ENCODE peak calls at places on chromosomes 1 and 21, in eight cellular contexts. One of them, this sample, is unnamed. For H3K4me1, the result is how much of the 10 kb centered on the place peaks cover.

GRCh38 chr1:84941843-84942242 is 48.8 kb upstream of the LPAR3 start:
- DNase-seq in foreskin keratinocyte: no peak
- DNase-seq in neural progenitor cell: no peak
- DNase-seq in thoracic aorta: no peak
- DNase-seq in cardiac muscle cell: no peak
- DNase-seq in uterus: no peak
- DNase-seq in pancreas: no peak
- DNase-seq in endothelial cell of umbilical vein: no peak
- DNase-seq in this sample: no peak

GRCh38 chr1:186948542-186948941 is 119.8 kb downstream of the PLA2G4A start:
- DNase-seq in endothelial cell of umbilical vein: peak
- DNase-seq in thoracic aorta: no peak
- DNase-seq in neural progenitor cell: no peak
- DNase-seq in uterus: no peak
- DNase-seq in pancreas: no peak
- DNase-seq in foreskin keratinocyte: no peak
- DNase-seq in cardiac muscle cell: peak
- DNase-seq in this sample: no peak

GRCh38 chr21:32207096-32207716 is 71.6 kb downstream of the MIS18A start:
- DNase-seq in endothelial cell of umbilical vein: no peak
- DNase-seq in foreskin keratinocyte: no peak
- DNase-seq in pancreas: no peak
- DNase-seq in cardiac muscle cell: no peak
- DNase-seq in uterus: no peak
- DNase-seq in thoracic aorta: no peak
- DNase-seq in neural progenitor cell: no peak
- DNase-seq in this sample: peak

GRCh38 chr1:84504580-84505021 is 1.6 kb upstream of the SPATA1 start:
- DNase-seq in uterus: no peak
- DNase-seq in pancreas: no peak
- DNase-seq in foreskin keratinocyte: no peak
- DNase-seq in endothelial cell of umbilical vein: peak
- DNase-seq in cardiac muscle cell: peak
- DNase-seq in thoracic aorta: no peak
- DNase-seq in neural progenitor cell: peak
- DNase-seq in this sample: no peak

GRCh38 chr1:98668733-98669132 is 7.2 kb downstream of the SNX7 start:
- DNase-seq in thoracic aorta: no peak
- DNase-seq in neural progenitor cell: no peak
- DNase-seq in endothelial cell of umbilical vein: no peak
- DNase-seq in uterus: no peak
- DNase-seq in foreskin keratinocyte: no peak
- DNase-seq in pancreas: no peak
- DNase-seq in cardiac muscle cell: no peak
- DNase-seq in this sample: no peak

GRCh38 chr1:56375184-56375837 is 204.1 kb downstream of the PLPP3 start:
- DNase-seq in endothelial cell of umbilical vein: no peak
- DNase-seq in foreskin keratinocyte: no peak
- DNase-seq in thoracic aorta: no peak
- DNase-seq in uterus: no peak
- DNase-seq in cardiac muscle cell: no peak
- DNase-seq in neural progenitor cell: peak
- DNase-seq in pancreas: no peak
- DNase-seq in this sample: no peak

GRCh38 chr1:97599447-97599846 is 321.4 kb downstream of the DPYD start:
- DNase-seq in cardiac muscle cell: no peak
- DNase-seq in uterus: no peak
- DNase-seq in foreskin keratinocyte: peak
- DNase-seq in endothelial cell of umbilical vein: no peak
- DNase-seq in neural progenitor cell: no peak
- DNase-seq in thoracic aorta: no peak
- DNase-seq in pancreas: no peak
- DNase-seq in this sample: no peak

GRCh38 chr1:150551784-150552691 is 2.8 kb downstream of the ADAMTSL4 start:
- DNase-seq in pancreas: peak
- DNase-seq in endothelial cell of umbilical vein: peak
- DNase-seq in uterus: peak
- DNase-seq in foreskin keratinocyte: no peak
- DNase-seq in neural progenitor cell: peak
- DNase-seq in cardiac muscle cell: peak
- DNase-seq in thoracic aorta: peak
- DNase-seq in this sample: peak

GRCh38 chr1:111192643-111193519 is 7.6 kb downstream of the DENND2D start:
- DNase-seq in cardiac muscle cell: peak
- DNase-seq in pancreas: no peak
- DNase-seq in thoracic aorta: no peak
- DNase-seq in foreskin keratinocyte: no peak
- DNase-seq in neural progenitor cell: no peak
- DNase-seq in uterus: no peak
- DNase-seq in endothelial cell of umbilical vein: peak
- DNase-seq in this sample: no peak

GRCh38 chr1:248873993-248874671 is 15.2 kb upstream of the ZNF692 start:
- DNase-seq in neural progenitor cell: peak
- DNase-seq in foreskin keratinocyte: peak
- DNase-seq in pancreas: peak
- DNase-seq in uterus: peak
- DNase-seq in thoracic aorta: no peak
- DNase-seq in cardiac muscle cell: no peak
- DNase-seq in endothelial cell of umbilical vein: peak
- DNase-seq in this sample: peak

GRCh38 chr21:42593007-42593814 is 60.2 kb upstream of the PDE9A start:
- DNase-seq in neural progenitor cell: peak
- DNase-seq in cardiac muscle cell: peak
- DNase-seq in uterus: peak
- DNase-seq in pancreas: peak
- DNase-seq in foreskin keratinocyte: no peak
- DNase-seq in thoracic aorta: no peak
- DNase-seq in endothelial cell of umbilical vein: peak
- DNase-seq in this sample: peak

GRCh38 chr1:158246650-158247049 is 7.6 kb upstream of the CD1A start:
- DNase-seq in thoracic aorta: no peak
- DNase-seq in foreskin keratinocyte: peak
- DNase-seq in uterus: no peak
- DNase-seq in endothelial cell of umbilical vein: no peak
- DNase-seq in pancreas: no peak
- DNase-seq in cardiac muscle cell: peak
- DNase-seq in neural progenitor cell: no peak
- DNase-seq in this sample: no peak

GRCh38 chr21:15442743-15443142 is 287.0 kb upstream of the USP25 start:
- DNase-seq in thoracic aorta: no peak
- DNase-seq in foreskin keratinocyte: no peak
- DNase-seq in uterus: no peak
- DNase-seq in pancreas: no peak
- DNase-seq in neural progenitor cell: no peak
- DNase-seq in endothelial cell of umbilical vein: no peak
- DNase-seq in cardiac muscle cell: no peak
- DNase-seq in this sample: no peak

GRCh38 chr1:114756009-114756892 is 1.5 kb downstream of the CSDE1 start:
- DNase-seq in foreskin keratinocyte: no peak
- DNase-seq in neural progenitor cell: no peak
- DNase-seq in endothelial cell of umbilical vein: no peak
- DNase-seq in cardiac muscle cell: no peak
- DNase-seq in thoracic aorta: no peak
- DNase-seq in pancreas: no peak
- DNase-seq in uterus: no peak
- DNase-seq in this sample: no peak

GRCh38 chr1:9340172-9340854 is 47.6 kb downstream of the SPSB1 start:
- DNase-seq in thoracic aorta: no peak
- DNase-seq in pancreas: no peak
- DNase-seq in uterus: no peak
- DNase-seq in cardiac muscle cell: peak
- DNase-seq in endothelial cell of umbilical vein: peak
- DNase-seq in foreskin keratinocyte: peak
- DNase-seq in neural progenitor cell: no peak
- DNase-seq in this sample: no peak
- H3K4me1 ChIP-seq in thoracic aorta: half or more
- H3K4me1 ChIP-seq in pancreas: under half
- H3K4me1 ChIP-seq in uterus: under half
- H3K4me1 ChIP-seq in cardiac muscle cell: under half
- H3K4me1 ChIP-seq in endothelial cell of umbilical vein: under half
- H3K4me1 ChIP-seq in foreskin keratinocyte: under half
- H3K4me1 ChIP-seq in neural progenitor cell: under half
- H3K4me1 ChIP-seq in this sample: under half

GRCh38 chr1:63772876-63773275 is 941 bp upstream of the ROR1 start:
- DNase-seq in pancreas: no peak
- DNase-seq in foreskin keratinocyte: no peak
- DNase-seq in neural progenitor cell: no peak
- DNase-seq in cardiac muscle cell: no peak
- DNase-seq in uterus: no peak
- DNase-seq in endothelial cell of umbilical vein: no peak
- DNase-seq in thoracic aorta: no peak
- DNase-seq in this sample: no peak

GRCh38 chr1:63773496-63773814 is 362 bp upstream of the ROR1 start:
- DNase-seq in endothelial cell of umbilical vein: no peak
- DNase-seq in cardiac muscle cell: no peak
- DNase-seq in foreskin keratinocyte: no peak
- DNase-seq in pancreas: no peak
- DNase-seq in thoracic aorta: no peak
- DNase-seq in uterus: no peak
- DNase-seq in neural progenitor cell: no peak
- DNase-seq in this sample: no peak

GRCh38 chr1:63775418-63776127 is 1.8 kb downstream of the ROR1 start:
- DNase-seq in neural progenitor cell: no peak
- DNase-seq in uterus: no peak
- DNase-seq in cardiac muscle cell: no peak
- DNase-seq in endothelial cell of umbilical vein: no peak
- DNase-seq in foreskin keratinocyte: no peak
- DNase-seq in pancreas: no peak
- DNase-seq in thoracic aorta: no peak
- DNase-seq in this sample: no peak

GRCh38 chr1:63774617-63775417 is 1.0 kb downstream of the ROR1 start:
- DNase-seq in endothelial cell of umbilical vein: peak
- DNase-seq in thoracic aorta: no peak
- DNase-seq in foreskin keratinocyte: no peak
- DNase-seq in neural progenitor cell: peak
- DNase-seq in pancreas: peak
- DNase-seq in uterus: peak
- DNase-seq in cardiac muscle cell: peak
- DNase-seq in this sample: peak

GRCh38 chr1:63773815-63774616 is at the start of gene ROR1:
- DNase-seq in uterus: peak
- DNase-seq in foreskin keratinocyte: peak
- DNase-seq in thoracic aorta: peak
- DNase-seq in cardiac muscle cell: peak
- DNase-seq in endothelial cell of umbilical vein: peak
- DNase-seq in neural progenitor cell: peak
- DNase-seq in pancreas: peak
- DNase-seq in this sample: peak
- TF ChIP-seq CTCF in uterus: peak
- TF ChIP-seq CTCF in foreskin keratinocyte: peak
- TF ChIP-seq CTCF in thoracic aorta: peak
- TF ChIP-seq CTCF in cardiac muscle cell: peak
- TF ChIP-seq CTCF in endothelial cell of umbilical vein: peak
- TF ChIP-seq CTCF in neural progenitor cell: peak
- TF ChIP-seq CTCF in pancreas: peak
- TF ChIP-seq CTCF in this sample: peak

DNA sequence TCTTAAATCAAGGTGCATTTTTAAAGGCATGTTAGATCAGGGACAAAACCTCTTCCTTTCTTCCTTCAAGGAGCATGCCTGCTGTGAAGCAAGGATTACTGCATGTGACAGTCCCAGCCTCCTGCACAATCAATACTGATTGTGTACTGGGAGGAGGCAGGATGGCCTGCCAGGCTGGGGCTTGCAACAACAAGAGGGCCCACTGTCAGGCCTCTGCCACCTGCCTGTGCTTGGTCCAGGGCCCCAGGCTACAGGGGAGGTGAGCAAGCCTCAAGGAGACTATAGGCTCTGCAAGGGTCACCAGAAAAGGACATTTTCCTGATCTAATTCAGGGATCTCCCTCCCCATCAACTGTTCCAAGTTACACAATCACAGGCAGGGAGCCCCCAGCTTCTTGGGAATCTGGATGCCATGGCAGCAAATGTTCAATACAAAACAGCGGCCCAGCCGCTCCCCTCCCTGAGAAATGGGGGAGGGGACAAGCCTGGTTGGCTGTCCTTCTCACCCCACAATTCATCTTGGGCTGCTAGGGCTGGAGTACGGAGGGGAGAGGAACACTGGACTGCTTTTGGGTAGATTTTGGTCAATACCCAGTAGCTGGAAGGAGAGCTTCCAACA is 76.7 kb downstream of the SSBP3 start:
- DNase-seq in foreskin keratinocyte: no peak
- DNase-seq in cardiac muscle cell: no peak
- DNase-seq in uterus: peak
- DNase-seq in thoracic aorta: no peak
- DNase-seq in endothelial cell of umbilical vein: no peak
- DNase-seq in neural progenitor cell: peak
- DNase-seq in pancreas: no peak
- DNase-seq in this sample: no peak
- H3K4me1 ChIP-seq in foreskin keratinocyte: under half
- H3K4me1 ChIP-seq in cardiac muscle cell: half or more
- H3K4me1 ChIP-seq in uterus: under half
- H3K4me1 ChIP-seq in thoracic aorta: half or more
- H3K4me1 ChIP-seq in endothelial cell of umbilical vein: under half
- H3K4me1 ChIP-seq in neural progenitor cell: half or more
- H3K4me1 ChIP-seq in pancreas: under half
- H3K4me1 ChIP-seq in this sample: under half

GRCh38 chr1:160549665-160550006 is 26.6 kb upstream of the SLAMF6 start:
- DNase-seq in thoracic aorta: no peak
- DNase-seq in foreskin keratinocyte: no peak
- DNase-seq in endothelial cell of umbilical vein: no peak
- DNase-seq in cardiac muscle cell: no peak
- DNase-seq in pancreas: no peak
- DNase-seq in uterus: no peak
- DNase-seq in neural progenitor cell: no peak
- DNase-seq in this sample: no peak

GRCh38 chr1:160552425-160552824 is 26.9 kb downstream of the CD84 start:
- DNase-seq in neural progenitor cell: no peak
- DNase-seq in cardiac muscle cell: no peak
- DNase-seq in uterus: no peak
- DNase-seq in thoracic aorta: no peak
- DNase-seq in pancreas: no peak
- DNase-seq in endothelial cell of umbilical vein: no peak
- DNase-seq in foreskin keratinocyte: no peak
- DNase-seq in this sample: no peak

GRCh38 chr1:160548960-160549664 is 26.1 kb upstream of the SLAMF6 start:
- DNase-seq in cardiac muscle cell: no peak
- DNase-seq in pancreas: no peak
- DNase-seq in endothelial cell of umbilical vein: no peak
- DNase-seq in foreskin keratinocyte: no peak
- DNase-seq in thoracic aorta: no peak
- DNase-seq in neural progenitor cell: no peak
- DNase-seq in uterus: no peak
- DNase-seq in this sample: no peak

GRCh38 chr1:160548183-160548582 is 25.1 kb upstream of the SLAMF6 start:
- DNase-seq in uterus: no peak
- DNase-seq in endothelial cell of umbilical vein: no peak
- DNase-seq in cardiac muscle cell: no peak
- DNase-seq in neural progenitor cell: no peak
- DNase-seq in thoracic aorta: no peak
- DNase-seq in pancreas: no peak
- DNase-seq in foreskin keratinocyte: no peak
- DNase-seq in this sample: no peak

DNA sequence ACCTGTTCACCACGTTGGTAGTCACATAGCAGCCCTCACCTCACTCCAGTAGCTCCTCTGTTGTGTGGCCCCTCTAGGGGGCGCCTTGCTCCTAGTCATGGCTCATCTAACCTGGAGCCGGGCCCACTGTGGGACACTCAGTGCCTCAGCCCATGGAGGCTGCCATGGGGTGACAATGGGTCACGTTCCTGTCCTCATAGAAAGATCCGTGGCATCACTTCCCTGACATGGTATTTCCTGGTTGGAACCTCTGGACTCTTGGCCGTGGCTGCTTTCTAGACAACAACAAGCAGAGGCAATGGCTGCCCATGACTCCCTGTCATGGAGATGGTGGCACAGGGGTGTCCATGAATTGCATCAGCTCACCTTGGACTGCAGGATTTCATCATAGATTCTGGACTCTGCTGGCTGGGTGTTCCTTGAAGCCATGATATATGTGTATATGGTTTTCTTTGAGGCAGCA is 27.5 kb upstream of the SLAMF6 start:
- DNase-seq in neural progenitor cell: peak
- DNase-seq in pancreas: no peak
- DNase-seq in thoracic aorta: no peak
- DNase-seq in foreskin keratinocyte: no peak
- DNase-seq in cardiac muscle cell: no peak
- DNase-seq in endothelial cell of umbilical vein: no peak
- DNase-seq in uterus: no peak
- DNase-seq in this sample: no peak
- TF ChIP-seq CTCF in neural progenitor cell: peak
- TF ChIP-seq CTCF in pancreas: no peak
- TF ChIP-seq CTCF in thoracic aorta: no peak
- TF ChIP-seq CTCF in foreskin keratinocyte: peak
- TF ChIP-seq CTCF in cardiac muscle cell: no peak
- TF ChIP-seq CTCF in endothelial cell of umbilical vein: no peak
- TF ChIP-seq CTCF in uterus: no peak
- TF ChIP-seq CTCF in this sample: no peak